ENCODE peak calls at places on chromosomes 1 and 21, in five cellular contexts. Q, Y, T, W and D are unnamed samples.

GRCh38 chr1:41742219-41742618 is 176.5 kb downstream of the HIVEP3 start:
- DNase-seq in Q (peak), Y (no peak), T (no peak), W (peak), D (no peak)

GRCh38 chr1:188169971-188170370 is 1341.2 kb downstream of the PLA2G4A start:
- DNase-seq in Q (no peak), Y (no peak), T (no peak), W (no peak), D (no peak)

GRCh38 chr1:115293899-115294298 is 44.1 kb downstream of the NGF start:
- DNase-seq in Q (no peak), Y (no peak), T (no peak), W (no peak), D (no peak)

GRCh38 chr1:23611601-23612327 is 52.5 kb upstream of the ID3 start:
- DNase-seq in Q (no peak), Y (peak), T (no peak), W (no peak), D (no peak)

GRCh38 chr1:20404466-20404865 is 81.5 kb downstream of the CAMK2N1 start:
- DNase-seq in Q (no peak), Y (peak), T (no peak), W (no peak), D (no peak)

GRCh38 chr21:35450830-35451229 is 401.7 kb upstream of the RUNX1 start:
- DNase-seq in Q (no peak), Y (no peak), T (no peak), W (no peak), D (no peak)

GRCh38 chr1:168410464-168410863 is 129.8 kb downstream of the TBX19 start:
- DNase-seq in Q (no peak), Y (no peak), T (no peak), W (no peak), D (no peak)

GRCh38 chr1:62613890-62614289 is 16.6 kb downstream of the ANGPTL3 start:
- DNase-seq in Q (no peak), Y (no peak), T (no peak), W (peak), D (no peak)

GRCh38 chr1:22264464-22265330 is 121.8 kb upstream of the WNT4 start:
- DNase-seq in Q (no peak), Y (no peak), T (no peak), W (no peak), D (no peak)

GRCh38 chr1:152880907-152881306 is 2.8 kb downstream of the SMCP start:
- DNase-seq in Q (no peak), Y (no peak), T (peak), W (no peak), D (peak)

GRCh38 chr1:45493116-45493697 is 2.2 kb upstream of the TESK2 start:
- DNase-seq in Q (peak), Y (peak), T (peak), W (peak), D (peak)

GRCh38 chr1:6103111-6103853 is 57.6 kb downstream of the KCNAB2 start:
- DNase-seq in Q (no peak), Y (no peak), T (no peak), W (no peak), D (no peak)
- TF ChIP-seq CTCF in Q (no peak), Y (no peak), T (no peak), W (no peak), D (no peak)

DNA sequence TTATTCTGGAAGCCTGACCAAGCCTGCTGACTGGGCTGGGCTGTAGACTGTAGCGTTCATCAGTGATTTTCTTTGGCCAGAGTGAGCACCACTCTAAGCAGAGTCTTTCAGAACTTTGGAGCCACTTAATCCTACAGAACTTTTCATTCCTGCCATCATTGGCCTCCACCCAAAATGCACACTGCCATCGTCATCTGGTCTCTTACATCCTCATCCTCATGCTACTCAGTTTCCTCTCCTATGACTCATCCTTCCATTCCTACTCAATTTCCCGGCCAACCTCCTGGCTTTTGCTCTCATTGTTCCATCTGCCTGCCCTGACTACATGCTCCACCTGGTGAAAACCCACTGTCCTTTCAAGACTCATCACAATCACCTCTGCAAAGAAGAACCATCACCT is 233.8 kb upstream of the USP25 start:
- DNase-seq in Q (peak), Y (no peak), T (no peak), W (no peak), D (no peak)
- TF ChIP-seq CTCF in Q (no peak), Y (no peak), T (no peak), W (no peak), D (no peak)

GRCh38 chr21:22120616-22121266 is 1122.5 kb downstream of the NCAM2 start:
- DNase-seq in Q (no peak), Y (peak), T (no peak), W (no peak), D (no peak)
- TF ChIP-seq CTCF in Q (peak), Y (peak), T (no peak), W (no peak), D (no peak)

GRCh38 chr1:157137773-157138219 is 399 bp downstream of the ETV3 start:
- DNase-seq in Q (no peak), Y (no peak), T (peak), W (no peak), D (peak)

GRCh38 chr1:157135646-157136045 is 2.5 kb downstream of the ETV3 start:
- DNase-seq in Q (no peak), Y (no peak), T (no peak), W (peak), D (no peak)

GRCh38 chr1:157136133-157136532 is 2.1 kb downstream of the ETV3 start:
- DNase-seq in Q (no peak), Y (no peak), T (no peak), W (no peak), D (no peak)

GRCh38 chr1:157138220-157139124 is at the start of gene ETV3:
- DNase-seq in Q (peak), Y (peak), T (peak), W (peak), D (peak)

GRCh38 chr1:157137051-157137772 is 983 bp downstream of the ETV3 start:
- DNase-seq in Q (no peak), Y (peak), T (no peak), W (peak), D (peak)
- TF ChIP-seq CTCF in Q (no peak), Y (no peak), T (no peak), W (no peak), D (no peak)